ENCODE peak calls at places on chromosomes 7 and 10, in nine cellular contexts. X is activated CD4-positive, alpha-beta T cell treated with anti-CD3 and anti-CD28 coated beads, Interleukin-2, amount 50 U/mL, for 24 hours; Y is caudate nucleus; T is GOT3; B is astrocyte of the spinal cord; A is GM04503; E is activated T-helper 1 cell treated with anti-CD3 and anti-CD28 coated beads, Interleukin-12 subunit alpha, Interleukin-12 subunit beta, Interleukin-2, Interleukin-4 antibody, amounts not matched to agents 30 ng/mL and 10 ng/mL and 1 ng/mL, durations not matched to agents 14 hours and 24 hours and 36 hours; F is neural crest cell; C is globus pallidus. P is an unnamed sample.

GRCh38 chr7:138564365-138564764 is 104.3 kb downstream of the TRIM24 start:
- DNase-seq in C (no peak), B (no peak), F (no peak), E (no peak), Y (no peak), X (no peak), A (no peak), T (no peak), P (no peak)

GRCh38 chr7:98281757-98282652 is 519 bp downstream of the BRI3 start:
- DNase-seq in A (no peak), X (peak), Y (no peak), T (no peak), C (peak), B (no peak), F (no peak), E (peak), P (no peak)

GRCh38 chr7:51620690-51621089 is 304.1 kb upstream of the COBL start:
- DNase-seq in E (no peak), T (no peak), A (no peak), X (no peak), F (no peak), C (no peak), B (no peak), Y (no peak), P (no peak)

GRCh38 chr7:69803699-69804516 is 205.6 kb downstream of the AUTS2 start:
- DNase-seq in X (no peak), A (no peak), Y (no peak), C (no peak), F (no peak), E (no peak), T (no peak), B (no peak), P (no peak)

GRCh38 chr7:152862842-152863241 is 103.3 kb downstream of the ACTR3B start:
- DNase-seq in B (no peak), E (no peak), C (no peak), T (no peak), X (no peak), A (no peak), Y (no peak), F (no peak), P (no peak)

GRCh38 chr7:100342761-100343160 is 15.2 kb upstream of the PILRB start:
- DNase-seq in A (no peak), E (no peak), C (peak), T (no peak), Y (no peak), B (no peak), X (no peak), F (no peak), P (no peak)

GRCh38 chr7:17070117-17070750 is 188.5 kb upstream of the AGR3 start:
- DNase-seq in Y (no peak), F (no peak), C (no peak), X (no peak), A (no peak), E (no peak), T (no peak), B (no peak), P (no peak)

GRCh38 chr10:6164271-6165095 is 38.2 kb upstream of the PFKFB3 start:
- DNase-seq in T (no peak), X (peak), Y (no peak), C (no peak), E (no peak), B (no peak), F (no peak), A (no peak), P (no peak)

GRCh38 chr7:100895701-100895955 is at the start of gene ACHE:
- DNase-seq in F (no peak), B (no peak), A (no peak), C (no peak), Y (no peak), X (no peak), T (no peak), E (no peak), P (no peak)

GRCh38 chr10:128419466-128420019 is 293.3 kb upstream of the MKI67 start:
- DNase-seq in F (no peak), C (no peak), B (no peak), E (no peak), Y (no peak), X (no peak), T (no peak), A (no peak), P (no peak)

GRCh38 chr7:48084727-48085432 is 4.2 kb upstream of the UPP1 start:
- DNase-seq in E (peak), B (peak), X (no peak), F (no peak), A (peak), C (no peak), T (peak), Y (no peak), P (no peak)

GRCh38 chr7:17558135-17558534 is 259.7 kb downstream of the AHR start:
- DNase-seq in B (no peak), E (no peak), Y (no peak), X (no peak), T (no peak), C (no peak), A (no peak), F (no peak), P (no peak)

GRCh38 chr10:78342787-78343186 is 309.1 kb downstream of the RPS24 start:
- DNase-seq in F (no peak), A (no peak), T (no peak), Y (no peak), X (no peak), C (no peak), E (no peak), B (no peak), P (no peak)

GRCh38 chr10:131901181-131901829 is 497 bp downstream of the PPP2R2D start:
- DNase-seq in E (peak), A (no peak), X (no peak), F (peak), B (peak), T (no peak), Y (no peak), C (peak), P (no peak)

GRCh38 chr7:45188736-45189135 is 31.1 kb downstream of the RAMP3 start:
- DNase-seq in T (no peak), X (no peak), C (no peak), E (no peak), B (no peak), A (no peak), Y (no peak), F (no peak), P (no peak)

GRCh38 chr7:6476596-6477374 is 29.0 kb upstream of the DAGLB start:
- DNase-seq in C (no peak), Y (no peak), E (no peak), B (no peak), A (no peak), F (no peak), T (no peak), X (no peak), P (no peak)

GRCh38 chr7:16268821-16269768 is 152.2 kb downstream of the CRPPA start:
- DNase-seq in Y (no peak), C (no peak), X (no peak), F (no peak), B (peak), T (no peak), A (peak), E (no peak), P (no peak)

GRCh38 chr10:51894752-51895151 is 195.4 kb upstream of the CSTF2T start:
- DNase-seq in A (no peak), F (no peak), T (no peak), E (no peak), B (no peak), X (no peak), C (no peak), Y (no peak), P (no peak)

GRCh38 chr7:153380636-153381035 is 621.1 kb downstream of the ACTR3B start:
- DNase-seq in Y (no peak), C (no peak), T (no peak), A (no peak), B (no peak), F (no peak), E (no peak), X (no peak), P (no peak)

GRCh38 chr7:144622751-144623150 is 213.1 kb downstream of the TPK1 start:
- DNase-seq in Y (no peak), T (no peak), E (no peak), C (no peak), A (no peak), X (no peak), F (no peak), B (no peak), P (no peak)

GRCh38 chr7:101828308-101829020 is 11.0 kb downstream of the CUX1 start:
- DNase-seq in F (no peak), B (no peak), C (no peak), X (no peak), E (no peak), T (no peak), Y (no peak), A (no peak), P (no peak)